ENCODE peak calls at places on chromosomes 11 and 22, in nine cellular contexts. W is MM.1S, Y is AG04449, Q is Calu3, O is H9, L is K562, U is cardiac fibroblast, P is left ventricle myocardium inferior, A is AG09319. V is an unnamed sample.

GRCh38 chr22:20395897-20396287 is 1.9 kb downstream of the ZNF74 start:
- DNase-seq in A (no peak), Q (no peak), W (no peak), O (no peak), L (no peak), U (no peak), P (no peak), Y (no peak), V (peak)

GRCh38 chr22:17131686-17132085 is 10.5 kb upstream of the TMEM121B start:
- DNase-seq in W (no peak), O (no peak), Q (no peak), U (no peak), Y (no peak), A (no peak), L (no peak), P (no peak), V (no peak)

GRCh38 chr22:50691521-50691920 is 18.9 kb downstream of the SHANK3 start:
- DNase-seq in W (peak), U (peak), A (no peak), Q (peak), P (no peak), L (peak), O (peak), Y (no peak), V (peak)

GRCh38 chr11:134144744-134145143 is 75.9 kb downstream of the JAM3 start:
- DNase-seq in P (no peak), Q (no peak), U (no peak), Y (no peak), W (no peak), O (no peak), L (no peak), A (no peak), V (no peak)

GRCh38 chr11:94866231-94866827 is 98.2 kb downstream of the AMOTL1 start:
- DNase-seq in W (no peak), A (no peak), U (no peak), P (no peak), Y (no peak), Q (no peak), L (no peak), O (no peak), V (no peak)

GRCh38 chr22:38866399-38867123 is 5.5 kb downstream of the CBX6 start:
- DNase-seq in W (no peak), O (peak), U (no peak), Y (no peak), A (no peak), P (no peak), L (no peak), Q (no peak), V (no peak)

GRCh38 chr11:69842746-69843528 is 23.7 kb upstream of the FGF3 start:
- DNase-seq in L (no peak), Y (no peak), O (peak), Q (no peak), U (no peak), P (no peak), W (no peak), A (no peak), V (no peak)

GRCh38 chr11:61254403-61255025 is 13.5 kb downstream of the PGA5 start:
- DNase-seq in L (peak), U (peak), Q (peak), P (peak), Y (no peak), W (peak), A (peak), O (peak), V (peak)

GRCh38 chr11:109747839-109748238 is 325.8 kb downstream of the C11orf87 start:
- DNase-seq in W (peak), L (no peak), U (no peak), O (no peak), P (no peak), A (no peak), Y (no peak), Q (no peak), V (peak)

GRCh38 chr11:119728226-119728626 is 774 bp downstream of the NECTIN1 start:
- DNase-seq in O (no peak), Q (peak), L (no peak), U (no peak), Y (no peak), P (no peak), A (no peak), W (peak), V (no peak)

GRCh38 chr22:19853058-19853878 is 1.4 kb downstream of the GNB1L start:
- DNase-seq in A (no peak), L (peak), Q (no peak), U (no peak), P (no peak), W (no peak), Y (no peak), O (no peak), V (no peak)

GRCh38 chr11:88543902-88544655 is 206.5 kb upstream of the CTSC start:
- DNase-seq in P (peak), L (peak), A (peak), W (peak), U (peak), Q (peak), Y (peak), O (peak), V (peak)

GRCh38 chr11:69003301-69003865 is 9.7 kb downstream of the MRGPRF start:
- DNase-seq in O (peak), A (no peak), L (no peak), W (no peak), Y (no peak), U (no peak), Q (no peak), P (no peak), V (no peak)

GRCh38 chr11:16846305-16846704 is 107.9 kb downstream of the C11orf58 start:
- DNase-seq in Y (no peak), W (no peak), A (no peak), L (no peak), U (peak), Q (no peak), O (no peak), P (no peak), V (no peak)

GRCh38 chr22:25551396-25551795 is 13.1 kb upstream of the GRK3 start:
- DNase-seq in O (no peak), Y (no peak), W (no peak), A (no peak), U (no peak), Q (no peak), P (no peak), L (no peak), V (no peak)

GRCh38 chr11:73359930-73360742 is 16.1 kb upstream of the RELT start:
- DNase-seq in W (peak), O (peak), U (peak), P (no peak), A (no peak), L (peak), Q (peak), Y (no peak), V (no peak)

GRCh38 chr11:110196241-110196754 is 100.1 kb downstream of the RDX start:
- DNase-seq in L (no peak), Y (no peak), Q (no peak), P (no peak), A (peak), W (no peak), O (no peak), U (peak), V (no peak)

GRCh38 chr22:20244744-20245576 is 23.2 kb downstream of the RTN4R start:
- DNase-seq in U (no peak), W (no peak), A (no peak), O (no peak), Q (no peak), P (no peak), L (peak), Y (no peak), V (no peak)

GRCh38 chr22:27650572-27650971 is 151.0 kb downstream of the MN1 start:
- DNase-seq in W (no peak), P (no peak), Y (no peak), Q (no peak), A (no peak), U (no peak), L (peak), O (no peak), V (no peak)

GRCh38 chr22:44723801-44724200 is 21.8 kb downstream of the PRR5 start:
- DNase-seq in W (peak), O (no peak), Y (no peak), P (no peak), A (no peak), Q (no peak), U (peak), L (no peak), V (no peak)

GRCh38 chr11:118544010-118544646 is 13.1 kb downstream of the TMEM25 start:
- DNase-seq in P (no peak), O (no peak), U (no peak), Y (no peak), W (no peak), A (no peak), L (no peak), Q (no peak), V (no peak)

GRCh38 chr11:118078972-118079411 is 2.1 kb downstream of the TMPRSS4 start:
- DNase-seq in P (no peak), O (no peak), L (no peak), Y (no peak), U (no peak), A (no peak), Q (no peak), W (no peak), V (no peak)

GRCh38 chr22:31081963-31082605 is 966 bp downstream of the SMTN start:
- DNase-seq in A (no peak), P (no peak), W (no peak), Y (no peak), Q (no peak), U (peak), L (no peak), O (no peak), V (no peak)

GRCh38 chr11:113016905-113017304 is 55.7 kb downstream of the NCAM1 start:
- DNase-seq in W (no peak), A (no peak), L (no peak), P (no peak), O (no peak), Q (no peak), Y (no peak), U (no peak), V (no peak)

GRCh38 chr11:113014731-113015455 is 53.7 kb downstream of the NCAM1 start:
- DNase-seq in Y (no peak), O (no peak), Q (no peak), A (no peak), W (no peak), P (peak), U (no peak), L (no peak), V (no peak)

GRCh38 chr11:113018913-113019312 is 57.7 kb downstream of the NCAM1 start:
- DNase-seq in Y (no peak), L (no peak), O (no peak), A (no peak), P (no peak), W (no peak), Q (no peak), U (no peak), V (no peak)

GRCh38 chr11:113014262-113014661 is 53.0 kb downstream of the NCAM1 start:
- DNase-seq in Y (no peak), U (no peak), W (no peak), P (no peak), O (no peak), L (no peak), Q (no peak), A (no peak), V (no peak)
- TF ChIP-seq CTCF in Y (no peak), U (no peak), W (no peak), P (no peak), O (no peak), L (no peak), Q (no peak), A (no peak), V (no peak)

GRCh38 chr22:42688241-42688913 is 32.3 kb downstream of the A4GALT start:
- DNase-seq in O (peak), L (peak), Y (peak), U (peak), Q (peak), W (no peak), A (peak), P (peak), V (no peak)
- TF ChIP-seq CTCF in O (no peak), L (no peak), Y (no peak), U (no peak), Q (no peak), W (no peak), A (no peak), P (no peak), V (no peak)

DNA sequence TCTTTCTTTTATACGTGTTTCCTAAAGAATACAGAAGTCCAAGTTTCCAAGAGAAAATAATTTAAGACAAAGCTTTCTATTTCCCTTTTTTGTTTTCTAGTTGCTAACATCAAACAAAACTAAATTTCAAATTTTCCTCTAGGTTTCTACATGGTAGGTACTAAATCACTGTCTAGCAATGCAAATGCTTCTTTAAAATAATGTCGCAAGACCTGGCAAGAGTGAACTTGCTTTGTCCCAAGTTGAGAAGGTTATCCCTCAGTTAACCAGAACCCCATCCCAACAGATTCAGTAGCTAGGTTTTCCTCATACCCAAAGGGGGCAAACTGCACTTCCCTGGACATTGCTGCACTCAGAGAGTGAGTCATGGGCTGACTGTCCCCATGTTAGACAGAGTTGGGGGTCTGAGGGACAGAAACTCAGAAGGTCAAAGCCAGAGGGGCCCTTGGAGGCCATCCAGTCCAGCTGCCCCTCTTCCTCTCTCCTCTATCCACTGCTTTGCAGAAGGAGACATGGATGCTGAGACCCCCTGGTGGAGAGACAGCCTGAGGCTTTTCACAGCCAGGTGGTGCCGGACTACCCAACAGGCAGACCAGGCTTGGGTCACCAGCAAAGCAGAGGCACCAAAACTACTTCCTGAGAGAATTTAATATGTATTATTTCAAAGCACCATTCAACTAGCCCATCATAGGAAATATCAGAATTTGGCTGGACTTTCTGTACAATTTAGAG is 23.1 kb downstream of the OR2AT4 start:
- DNase-seq in P (no peak), W (no peak), Y (no peak), U (no peak), O (peak), L (peak), Q (no peak), A (no peak), V (no peak)
- TF ChIP-seq CTCF in P (no peak), W (no peak), Y (no peak), U (no peak), O (no peak), L (peak), Q (no peak), A (no peak), V (no peak)

GRCh38 chr22:22045576-22046335 is 63.2 kb upstream of the TOP3B start:
- DNase-seq in W (no peak), O (no peak), L (no peak), Y (no peak), P (no peak), A (no peak), U (no peak), Q (no peak), V (no peak)

GRCh38 chr22:22042599-22043295 is 60.2 kb upstream of the TOP3B start:
- DNase-seq in W (no peak), O (no peak), L (no peak), P (no peak), U (no peak), Q (no peak), Y (no peak), A (no peak), V (no peak)

GRCh38 chr22:22044153-22044552 is 61.6 kb upstream of the TOP3B start:
- DNase-seq in A (no peak), W (no peak), L (no peak), U (no peak), P (no peak), Y (no peak), O (no peak), Q (no peak), V (no peak)

GRCh38 chr22:22042009-22042408 is 59.4 kb upstream of the TOP3B start:
- DNase-seq in L (no peak), Y (no peak), O (no peak), W (peak), P (no peak), U (no peak), Q (no peak), A (no peak), V (no peak)

GRCh38 chr22:22043296-22044078 is 60.9 kb upstream of the TOP3B start:
- DNase-seq in P (no peak), Q (no peak), W (no peak), O (no peak), A (no peak), U (no peak), Y (no peak), L (no peak), V (no peak)
- TF ChIP-seq CTCF in P (no peak), Q (no peak), W (no peak), O (no peak), A (no peak), U (no peak), Y (no peak), L (no peak), V (no peak)

DNA sequence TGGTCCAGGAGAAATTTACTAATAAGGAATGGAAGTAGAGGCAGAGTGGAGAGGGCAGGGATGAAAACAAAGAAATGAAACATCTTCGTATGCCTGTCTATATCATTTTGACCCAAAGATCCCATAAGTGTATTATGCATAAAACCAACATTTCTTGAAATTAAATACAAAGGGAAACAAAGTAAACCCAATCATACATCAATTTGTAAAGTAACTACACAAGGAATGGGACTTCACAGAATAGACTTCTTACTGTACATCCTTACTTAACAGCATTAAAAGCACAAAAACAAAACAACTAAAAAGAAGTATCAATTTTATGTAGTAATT is 253.6 kb upstream of the CCDC179 start:
- DNase-seq in U (no peak), L (no peak), Q (no peak), W (no peak), A (no peak), Y (no peak), P (no peak), O (no peak), V (no peak)
- TF ChIP-seq CTCF in U (no peak), L (no peak), Q (no peak), W (no peak), A (no peak), Y (no peak), P (no peak), O (no peak), V (no peak)

DNA sequence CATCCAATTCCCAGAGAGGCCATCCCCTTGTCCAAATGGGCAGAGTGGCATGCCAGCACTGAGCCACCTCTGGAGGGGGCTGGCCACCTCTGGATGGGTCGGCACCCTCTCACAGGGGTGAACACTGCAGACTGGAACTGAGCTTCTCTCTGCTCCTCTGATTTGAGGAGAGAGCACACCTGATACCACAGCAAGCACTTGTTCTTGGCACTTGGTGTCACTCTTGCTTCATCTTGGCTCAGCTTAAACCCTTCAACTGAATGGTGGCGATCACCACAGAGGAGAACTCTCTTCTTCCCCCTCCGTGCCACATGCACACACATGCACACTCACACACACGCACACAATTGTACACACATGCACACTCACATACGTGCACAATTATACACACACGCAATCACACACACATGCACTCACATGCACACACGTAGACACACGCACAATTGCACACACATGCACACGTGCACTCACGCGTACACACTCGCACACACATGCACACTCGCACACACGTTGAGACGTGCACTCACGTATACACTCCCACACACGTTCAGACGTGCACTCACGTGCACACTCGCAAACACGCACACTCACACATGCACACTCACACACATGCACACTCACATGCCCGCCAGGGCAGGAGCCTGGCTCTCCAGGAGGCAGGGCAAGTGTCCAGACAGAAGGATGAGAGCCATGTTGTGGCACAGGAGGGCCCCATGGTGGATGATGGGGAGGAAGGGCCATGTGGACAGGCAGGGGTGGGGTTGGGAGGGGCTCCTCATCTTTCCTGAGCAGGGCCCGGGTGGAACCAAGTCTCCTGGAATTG is 23.4 kb downstream of the OVOL1 start:
- DNase-seq in A (no peak), O (no peak), Y (no peak), P (no peak), Q (no peak), U (no peak), W (peak), L (no peak), V (peak)
- TF ChIP-seq CTCF in A (no peak), O (peak), Y (no peak), P (no peak), Q (no peak), U (no peak), W (peak), L (peak), V (no peak)

GRCh38 chr11:30522825-30523224 is 63.3 kb downstream of the MPPED2 start:
- DNase-seq in W (no peak), Q (no peak), Y (no peak), O (no peak), A (no peak), L (no peak), U (no peak), P (no peak), V (no peak)
- TF ChIP-seq CTCF in W (no peak), Q (no peak), Y (no peak), O (no peak), A (no peak), L (no peak), U (no peak), P (no peak), V (no peak)

GRCh38 chr11:3929232-3929631 is 73.8 kb downstream of the STIM1 start:
- DNase-seq in W (no peak), P (no peak), Y (no peak), Q (no peak), A (no peak), O (no peak), L (no peak), U (no peak), V (no peak)

GRCh38 chr11:3926458-3927095 is 71.1 kb downstream of the STIM1 start:
- DNase-seq in A (no peak), Y (no peak), Q (no peak), P (no peak), W (no peak), O (no peak), L (no peak), U (no peak), V (no peak)

GRCh38 chr11:3925513-3925912 is 70.0 kb downstream of the STIM1 start:
- DNase-seq in Q (no peak), L (no peak), O (no peak), P (no peak), A (no peak), W (no peak), U (no peak), Y (no peak), V (no peak)

GRCh38 chr11:3929689-3930088 is 74.2 kb downstream of the STIM1 start:
- DNase-seq in O (no peak), Y (no peak), W (no peak), U (no peak), P (no peak), Q (no peak), L (no peak), A (no peak), V (no peak)

GRCh38 chr11:3927129-3927796 is 71.8 kb downstream of the STIM1 start:
- DNase-seq in O (no peak), U (no peak), A (no peak), P (no peak), Y (no peak), L (no peak), Q (no peak), W (no peak), V (no peak)
- TF ChIP-seq CTCF in O (no peak), U (no peak), A (no peak), P (no peak), Y (no peak), L (peak), Q (no peak), W (no peak), V (no peak)

V was measured in HL-60.